ENCODE peak calls at places on chromosomes 3 and 15, in eight cellular contexts. I, Y, T, W, U, Q, K and R are unnamed samples.

GRCh38 chr3:168040624-168041208 is 55.0 kb downstream of the GOLIM4 start:
- DNase-seq in I (no peak), Y (no peak), Q (no peak), K (peak), U (peak), W (no peak), T (no peak), R (no peak)

GRCh38 chr15:100772478-100773378 is 106.9 kb upstream of the ALDH1A3 start:
- DNase-seq in U (no peak), K (no peak), I (no peak), T (no peak), Q (no peak), Y (no peak), W (no peak), R (no peak)

GRCh38 chr15:61724276-61724939 is 335.8 kb downstream of the VPS13C start:
- DNase-seq in K (no peak), Q (no peak), T (no peak), I (no peak), W (no peak), U (no peak), Y (no peak), R (no peak)

GRCh38 chr3:94937980-94938379 is 875.1 kb downstream of the NSUN3 start:
- DNase-seq in Y (no peak), Q (no peak), U (no peak), I (no peak), K (no peak), W (no peak), T (no peak), R (no peak)

GRCh38 chr3:24829632-24830229 is 335.1 kb upstream of the THRB start:
- DNase-seq in K (peak), Y (no peak), U (no peak), T (peak), W (no peak), I (no peak), Q (no peak), R (no peak)

GRCh38 chr15:77096131-77096530 is 25.2 kb upstream of the TSPAN3 start:
- DNase-seq in Y (no peak), T (no peak), Q (no peak), K (no peak), U (no peak), W (no peak), I (no peak), R (no peak)

GRCh38 chr15:29612096-29612495 is 210.2 kb downstream of the TJP1 start:
- DNase-seq in U (peak), Y (no peak), I (peak), T (no peak), K (no peak), Q (no peak), W (no peak), R (peak)

GRCh38 chr3:124318014-124318413 is 326.1 kb upstream of the ROPN1 start:
- DNase-seq in K (no peak), Y (no peak), I (no peak), T (no peak), W (no peak), U (no peak), Q (no peak), R (no peak)

GRCh38 chr3:73868688-73869315 is 244.1 kb upstream of the PDZRN3 start:
- DNase-seq in W (no peak), Q (no peak), Y (no peak), T (peak), U (peak), I (peak), K (peak), R (no peak)

GRCh38 chr3:172466553-172467130 is 18.4 kb upstream of the GHSR start:
- DNase-seq in I (no peak), T (no peak), K (no peak), W (no peak), Q (no peak), U (no peak), Y (no peak), R (no peak)

GRCh38 chr15:81189583-81190283 is 6.9 kb upstream of the IL16 start:
- DNase-seq in Y (no peak), I (peak), T (no peak), Q (no peak), K (no peak), W (no peak), U (no peak), R (peak)

GRCh38 chr15:77901251-77901881 is 176.1 kb downstream of the TBC1D2B start:
- DNase-seq in K (no peak), I (no peak), U (no peak), W (no peak), T (no peak), Q (no peak), Y (no peak), R (no peak)

GRCh38 chr3:156307704-156308103 is 187.3 kb downstream of the KCNAB1 start:
- DNase-seq in I (no peak), Q (no peak), W (no peak), K (no peak), U (no peak), T (no peak), Y (no peak), R (no peak)

GRCh38 chr3:30399394-30400181 is 206.8 kb upstream of the TGFBR2 start:
- DNase-seq in Q (no peak), I (no peak), T (no peak), W (no peak), Y (no peak), U (no peak), K (no peak), R (no peak)

GRCh38 chr15:76098685-76099084 is 38.9 kb downstream of the TMEM266 start:
- DNase-seq in Q (no peak), U (no peak), T (no peak), K (no peak), Y (no peak), I (no peak), W (no peak), R (no peak)

GRCh38 chr3:187802928-187803259 is 57.6 kb upstream of the BCL6 start:
- DNase-seq in U (no peak), Y (peak), Q (no peak), T (no peak), K (no peak), I (no peak), W (no peak), R (peak)

GRCh38 chr3:37993811-37994638 is 3.4 kb downstream of the VILL start:
- DNase-seq in K (peak), U (no peak), I (peak), T (peak), W (peak), Y (peak), Q (peak), R (peak)

GRCh38 chr15:38864827-38865604 is 300.4 kb upstream of the RASGRP1 start:
- DNase-seq in U (no peak), W (no peak), T (no peak), I (peak), K (no peak), Y (no peak), Q (no peak), R (no peak)

GRCh38 chr3:72597756-72598195 is 250.5 kb downstream of the SHQ1 start:
- DNase-seq in Y (no peak), T (no peak), U (no peak), Q (no peak), K (no peak), I (no peak), W (no peak), R (no peak)

GRCh38 chr3:123085293-123085949 is 18.6 kb downstream of the PDIA5 start:
- DNase-seq in U (no peak), W (no peak), Y (no peak), I (no peak), Q (no peak), K (no peak), T (no peak), R (no peak)

GRCh38 chr15:35000511-35000910 is 12.4 kb upstream of the ZNF770 start:
- DNase-seq in Q (no peak), W (no peak), Y (no peak), I (peak), K (no peak), T (no peak), U (no peak), R (peak)

GRCh38 chr3:47578119-47578630 is 490 bp downstream of the CSPG5 start:
- DNase-seq in Y (no peak), Q (no peak), K (no peak), T (peak), I (no peak), U (peak), W (no peak), R (no peak)

GRCh38 chr15:33242669-33243191 is 48.2 kb upstream of the FMN1 start:
- DNase-seq in I (no peak), U (no peak), Q (no peak), K (peak), T (no peak), Y (no peak), W (no peak), R (no peak)

GRCh38 chr3:137554242-137554641 is 209.9 kb upstream of the SOX14 start:
- DNase-seq in K (no peak), I (no peak), W (no peak), T (no peak), Y (no peak), Q (no peak), U (no peak), R (no peak)